ENCODE peak calls at places on chromosomes 5 and 9, in five cellular contexts. One of them, this sample, is unnamed.

GRCh38 chr9:136927343-136928261 is 16.9 kb downstream of the FBXW5 start:
- DNase-seq in GM06990: no peak
- DNase-seq in central memory CD4-positive, alpha-beta T cell: no peak
- DNase-seq in adipocyte: no peak
- DNase-seq in small intestine: no peak
- DNase-seq in this sample: no peak

GRCh38 chr5:151123897-151124751 is 33.5 kb downstream of the ANXA6 start:
- DNase-seq in small intestine: peak; percentile 80
- DNase-seq in adipocyte: peak; percentile 8
- DNase-seq in GM06990: peak; percentile 85
- DNase-seq in central memory CD4-positive, alpha-beta T cell: no peak
- DNase-seq in this sample: peak; percentile 68

GRCh38 chr9:82431121-82431520 is 442.5 kb downstream of the SPATA31D1 start:
- DNase-seq in GM06990: no peak
- DNase-seq in central memory CD4-positive, alpha-beta T cell: no peak
- DNase-seq in adipocyte: no peak
- DNase-seq in small intestine: no peak
- DNase-seq in this sample: no peak

GRCh38 chr5:128487041-128487440 is 51.0 kb downstream of the FBN2 start:
- DNase-seq in small intestine: no peak
- DNase-seq in adipocyte: peak; percentile 58
- DNase-seq in GM06990: no peak
- DNase-seq in central memory CD4-positive, alpha-beta T cell: no peak
- DNase-seq in this sample: no peak

GRCh38 chr5:146047396-146047795 is 58.0 kb downstream of the PLAC8L1 start:
- DNase-seq in small intestine: peak; percentile 81
- DNase-seq in adipocyte: no peak
- DNase-seq in central memory CD4-positive, alpha-beta T cell: no peak
- DNase-seq in GM06990: no peak
- DNase-seq in this sample: peak; percentile 29

GRCh38 chr9:79621916-79622575 is 50.3 kb downstream of the TLE4 start:
- DNase-seq in small intestine: no peak
- DNase-seq in adipocyte: no peak
- DNase-seq in GM06990: no peak
- DNase-seq in central memory CD4-positive, alpha-beta T cell: no peak
- DNase-seq in this sample: no peak

GRCh38 chr9:133453651-133454050 is 6.1 kb upstream of the CACFD1 start:
- DNase-seq in small intestine: no peak
- DNase-seq in GM06990: no peak
- DNase-seq in adipocyte: no peak
- DNase-seq in central memory CD4-positive, alpha-beta T cell: no peak
- DNase-seq in this sample: no peak

GRCh38 chr5:102600964-102601363 is 102.2 kb upstream of the SLCO6A1 start:
- DNase-seq in small intestine: no peak
- DNase-seq in central memory CD4-positive, alpha-beta T cell: no peak
- DNase-seq in adipocyte: no peak
- DNase-seq in GM06990: no peak
- DNase-seq in this sample: peak; percentile 31

GRCh38 chr5:132258102-132259060 is 885 bp downstream of the PDLIM4 start:
- DNase-seq in GM06990: no peak
- DNase-seq in central memory CD4-positive, alpha-beta T cell: no peak
- DNase-seq in small intestine: no peak
- DNase-seq in adipocyte: peak; percentile 86
- DNase-seq in this sample: no peak

GRCh38 chr5:179195561-179196419 is 135.6 kb downstream of the ZNF354C start:
- DNase-seq in GM06990: no peak
- DNase-seq in adipocyte: no peak
- DNase-seq in central memory CD4-positive, alpha-beta T cell: no peak
- DNase-seq in small intestine: no peak
- DNase-seq in this sample: no peak

GRCh38 chr5:171586436-171586835 is 167.0 kb downstream of the FGF18 start:
- DNase-seq in adipocyte: no peak
- DNase-seq in small intestine: peak; percentile 78
- DNase-seq in GM06990: no peak
- DNase-seq in central memory CD4-positive, alpha-beta T cell: no peak
- DNase-seq in this sample: no peak

GRCh38 chr9:115775669-115776068 is 377.9 kb upstream of the PAPPA start:
- DNase-seq in central memory CD4-positive, alpha-beta T cell: no peak
- DNase-seq in GM06990: no peak
- DNase-seq in small intestine: no peak
- DNase-seq in adipocyte: no peak
- DNase-seq in this sample: no peak

GRCh38 chr9:98888794-98889495 is 54.8 kb upstream of the COL15A1 start:
- DNase-seq in adipocyte: peak; percentile 82
- DNase-seq in GM06990: no peak
- DNase-seq in central memory CD4-positive, alpha-beta T cell: no peak
- DNase-seq in small intestine: no peak
- DNase-seq in this sample: no peak

GRCh38 chr9:38687389-38687842 is 32.5 kb downstream of the FAM240B start:
- DNase-seq in central memory CD4-positive, alpha-beta T cell: peak; percentile 14
- DNase-seq in adipocyte: peak; percentile 44
- DNase-seq in GM06990: no peak
- DNase-seq in small intestine: peak; percentile 77
- DNase-seq in this sample: no peak

GRCh38 chr9:96719538-96720315 is 58.2 kb downstream of the ZNF510 start:
- DNase-seq in GM06990: peak; percentile 0
- DNase-seq in small intestine: peak; percentile 28
- DNase-seq in central memory CD4-positive, alpha-beta T cell: no peak
- DNase-seq in adipocyte: no peak
- DNase-seq in this sample: no peak

GRCh38 chr5:74432240-74432639 is 208.3 kb downstream of the ENC1 start:
- DNase-seq in central memory CD4-positive, alpha-beta T cell: no peak
- DNase-seq in GM06990: no peak
- DNase-seq in adipocyte: no peak
- DNase-seq in small intestine: no peak
- DNase-seq in this sample: no peak

GRCh38 chr9:135480071-135480941 is 724 bp downstream of the PPP1R26 start:
- DNase-seq in small intestine: peak; percentile 44
- DNase-seq in adipocyte: peak; percentile 63
- DNase-seq in GM06990: no peak
- DNase-seq in central memory CD4-positive, alpha-beta T cell: no peak
- DNase-seq in this sample: peak; percentile 66

GRCh38 chr9:109912726-109913460 is 132.9 kb downstream of the PALM2AKAP2 start:
- DNase-seq in GM06990: no peak
- DNase-seq in adipocyte: no peak
- DNase-seq in central memory CD4-positive, alpha-beta T cell: no peak
- DNase-seq in small intestine: no peak
- DNase-seq in this sample: peak; percentile 28

GRCh38 chr9:98806394-98807069 is 938 bp upstream of the GALNT12 start:
- DNase-seq in central memory CD4-positive, alpha-beta T cell: no peak
- DNase-seq in adipocyte: peak; percentile 50
- DNase-seq in small intestine: no peak
- DNase-seq in GM06990: no peak
- DNase-seq in this sample: no peak

GRCh38 chr5:171783051-171783450 is 2.6 kb upstream of the SMIM23 start:
- DNase-seq in central memory CD4-positive, alpha-beta T cell: no peak
- DNase-seq in GM06990: no peak
- DNase-seq in adipocyte: peak; percentile 66
- DNase-seq in small intestine: no peak
- DNase-seq in this sample: no peak

GRCh38 chr5:110335361-110336046 is 391.0 kb downstream of the TMEM232 start:
- DNase-seq in central memory CD4-positive, alpha-beta T cell: no peak
- DNase-seq in GM06990: no peak
- DNase-seq in small intestine: no peak
- DNase-seq in adipocyte: peak; percentile 98
- DNase-seq in this sample: peak; percentile 53